ENCODE peak calls at places on chromosome 19, in six cellular contexts. B is stimulated activated CD8-positive, alpha-beta memory T cell treated with anti-CD3 and anti-CD28 coated beads, Interleukin-15, amount 100 ng/mL, for 1 hour; C is fibroblast of the aortic adventitia; K is heart left ventricle; D is activated T-cell treated with anti-CD3 and anti-CD28 coated beads, Interleukin-2, amount 50 U/mL, for 48 hours; U is GM23248. T is an unnamed sample.

GRCh38 chr19:54189020-54189667 is at the start of gene MBOAT7:
- DNase-seq in K (no peak), U (no peak), B (no peak), D (no peak), C (no peak), T (no peak)

GRCh38 chr19:49361438-49362047 is 673 bp downstream of the TEAD2 start:
- DNase-seq in U (peak), C (peak), D (no peak), B (no peak), K (peak), T (peak)

GRCh38 chr19:39197808-39198207 is 1.0 kb downstream of the NCCRP1 start:
- DNase-seq in U (no peak), C (no peak), K (no peak), B (no peak), D (no peak), T (no peak)

GRCh38 chr19:44653977-44654784 is 10.5 kb downstream of the PVR start:
- DNase-seq in D (peak), B (peak), K (peak), U (peak), C (peak), T (peak)

GRCh38 chr19:22515435-22515834 is 93.3 kb upstream of the ZNF98 start:
- DNase-seq in K (no peak), U (no peak), B (no peak), D (no peak), C (no peak), T (no peak)

GRCh38 chr19:55455576-55456235 is 5.7 kb downstream of the ISOC2 start:
- DNase-seq in D (no peak), C (no peak), K (no peak), U (no peak), B (no peak), T (no peak)

GRCh38 chr19:51565583-51565982 is 5.5 kb upstream of the ZNF175 start:
- DNase-seq in K (no peak), D (no peak), B (no peak), U (no peak), C (no peak), T (no peak)

GRCh38 chr19:46606681-46607440 is 5.7 kb downstream of the CALM3 start:
- DNase-seq in K (no peak), B (no peak), C (no peak), U (no peak), D (no peak), T (no peak)

GRCh38 chr19:49272204-49272603 is 52.8 kb downstream of the SLC6A16 start:
- DNase-seq in C (peak), K (no peak), B (no peak), U (peak), D (no peak), T (no peak)

GRCh38 chr19:35975608-35976214 is 19.3 kb upstream of the SDHAF1 start:
- DNase-seq in U (peak), K (no peak), B (no peak), C (peak), D (no peak), T (peak)

T was measured in germinal center.